ENCODE peak calls at places on chromosome 6, in seven cellular contexts. N is choroid plexus epithelial cell; A is uterus; E is NCI-H2081; Y is D341Med; K is stimulated activated effector memory CD8-positive, alpha-beta T cell treated with anti-CD3 and anti-CD28 coated beads, Interleukin-12 subunit alpha, Interleukin-12 subunit beta, amount 100 ng/mL, for 72 hours; P is GM04504. L is an unnamed sample.

GRCh38 chr6:119922814-119923213 is 573.3 kb upstream of the MAN1A1 start:
- DNase-seq in N (no peak), A (no peak), E (no peak), Y (no peak), K (no peak), P (no peak), L (no peak)

GRCh38 chr6:90730191-90730673 is 143.4 kb upstream of the MAP3K7 start:
- DNase-seq in N (no peak), A (no peak), E (no peak), Y (no peak), K (no peak), P (no peak), L (no peak)

GRCh38 chr6:25125736-25126135 is 153.4 kb upstream of the CARMIL1 start:
- DNase-seq in N (no peak), A (no peak), E (no peak), Y (no peak), K (no peak), P (no peak), L (no peak)

GRCh38 chr6:43391448-43392031 is 22.1 kb upstream of the ZNF318 start:
- DNase-seq in N (no peak), A (no peak), E (no peak), Y (no peak), K (no peak), P (no peak), L (no peak)

GRCh38 chr6:163414367-163415175 is at the start of gene QKI:
- DNase-seq in N (peak), A (peak), E (peak), Y (peak), K (peak), P (peak), L (peak)

GRCh38 chr6:11386726-11387125 is 150.8 kb upstream of the TMEM170B start:
- DNase-seq in N (no peak), A (no peak), E (no peak), Y (no peak), K (no peak), P (no peak), L (no peak)

GRCh38 chr6:69631552-69632346 is 165.1 kb downstream of the LMBRD1 start:
- DNase-seq in N (peak), A (no peak), E (no peak), Y (no peak), K (no peak), P (no peak), L (no peak)

GRCh38 chr6:127471379-127472255 is 12.4 kb upstream of the KIAA0408 start:
- DNase-seq in N (no peak), A (no peak), E (no peak), Y (no peak), K (no peak), P (no peak), L (no peak)

GRCh38 chr6:45997875-45998506 is 17.7 kb downstream of the CLIC5 start:
- DNase-seq in N (no peak), A (no peak), E (no peak), Y (no peak), K (no peak), P (no peak), L (no peak)

GRCh38 chr6:46022110-46022948 is 6.7 kb upstream of the CLIC5 start:
- DNase-seq in N (no peak), A (no peak), E (no peak), Y (no peak), K (peak), P (no peak), L (no peak)

GRCh38 chr6:55794136-55794812 is 81.1 kb downstream of the BMP5 start:
- DNase-seq in N (peak), A (no peak), E (no peak), Y (no peak), K (no peak), P (peak), L (no peak)

GRCh38 chr6:1066449-1066848 is 245.4 kb upstream of the FOXQ1 start:
- DNase-seq in N (no peak), A (no peak), E (no peak), Y (no peak), K (no peak), P (no peak), L (no peak)

GRCh38 chr6:160005861-160006540 is 37.1 kb downstream of the IGF2R start:
- DNase-seq in N (peak), A (no peak), E (no peak), Y (no peak), K (no peak), P (no peak), L (no peak)

GRCh38 chr6:134846031-134846430 is 103.9 kb downstream of the ALDH8A1 start:
- DNase-seq in N (no peak), A (no peak), E (no peak), Y (no peak), K (no peak), P (no peak), L (no peak)

GRCh38 chr6:41938590-41938989 is 3.0 kb downstream of the CCND3 start:
- DNase-seq in N (no peak), A (no peak), E (no peak), Y (no peak), K (no peak), P (no peak), L (no peak)

GRCh38 chr6:64955435-64955848 is 751.6 kb downstream of the EYS start:
- DNase-seq in N (no peak), A (no peak), E (no peak), Y (no peak), K (no peak), P (no peak), L (no peak)

GRCh38 chr6:168193816-168194701 is 115.0 kb upstream of the FRMD1 start:
- DNase-seq in N (no peak), A (peak), E (no peak), Y (no peak), K (no peak), P (no peak), L (no peak)

GRCh38 chr6:1771324-1771723 is 161.6 kb downstream of the FOXC1 start:
- DNase-seq in N (no peak), A (no peak), E (peak), Y (no peak), K (peak), P (no peak), L (no peak)

GRCh38 chr6:42506070-42506469 is 54.3 kb upstream of the TRERF1 start:
- DNase-seq in N (no peak), A (no peak), E (no peak), Y (no peak), K (no peak), P (no peak), L (no peak)

GRCh38 chr6:25138024-25138696 is 141.0 kb upstream of the CARMIL1 start:
- DNase-seq in N (peak), A (peak), E (peak), Y (no peak), K (peak), P (peak), L (peak)

L was measured in HS-27A.